ENCODE peak calls at places on chromosome 3, in six cellular contexts. One of them, this sample, is unnamed.

GRCh38 chr3:39025222-39025970 is 26.3 kb downstream of the SCN11A start:
- DNase-seq in LoVo: no peak
- DNase-seq in psoas muscle: no peak
- DNase-seq in stimulated activated CD8-positive, alpha-beta memory T cell treated with anti-CD3 and anti-CD28 coated beads, Interleukin-7, amount 100 ng/mL, for 1 hour: no peak
- DNase-seq in GM12865: no peak
- DNase-seq in amygdala: no peak
- DNase-seq in this sample: no peak

GRCh38 chr3:124882749-124883148 is 4.4 kb downstream of the ITGB5 start:
- DNase-seq in LoVo: no peak
- DNase-seq in psoas muscle: no peak
- DNase-seq in stimulated activated CD8-positive, alpha-beta memory T cell treated with anti-CD3 and anti-CD28 coated beads, Interleukin-7, amount 100 ng/mL, for 1 hour: no peak
- DNase-seq in GM12865: no peak
- DNase-seq in amygdala: no peak
- DNase-seq in this sample: no peak

GRCh38 chr3:136778865-136779264 is 26.7 kb upstream of the STAG1 start:
- DNase-seq in LoVo: no peak
- DNase-seq in psoas muscle: no peak
- DNase-seq in stimulated activated CD8-positive, alpha-beta memory T cell treated with anti-CD3 and anti-CD28 coated beads, Interleukin-7, amount 100 ng/mL, for 1 hour: no peak
- DNase-seq in GM12865: no peak
- DNase-seq in amygdala: no peak
- DNase-seq in this sample: peak

GRCh38 chr3:69273895-69274294 is 112.0 kb downstream of the FRMD4B start:
- DNase-seq in LoVo: no peak
- DNase-seq in psoas muscle: no peak
- DNase-seq in stimulated activated CD8-positive, alpha-beta memory T cell treated with anti-CD3 and anti-CD28 coated beads, Interleukin-7, amount 100 ng/mL, for 1 hour: no peak
- DNase-seq in GM12865: no peak
- DNase-seq in amygdala: no peak
- DNase-seq in this sample: no peak

GRCh38 chr3:13621381-13622221 is 72.7 kb downstream of the FBLN2 start:
- DNase-seq in LoVo: no peak
- DNase-seq in psoas muscle: peak
- DNase-seq in stimulated activated CD8-positive, alpha-beta memory T cell treated with anti-CD3 and anti-CD28 coated beads, Interleukin-7, amount 100 ng/mL, for 1 hour: peak
- DNase-seq in GM12865: no peak
- DNase-seq in amygdala: no peak
- DNase-seq in this sample: no peak

GRCh38 chr3:13879946-13880810 is at the start of gene WNT7A:
- DNase-seq in LoVo: no peak
- DNase-seq in psoas muscle: no peak
- DNase-seq in stimulated activated CD8-positive, alpha-beta memory T cell treated with anti-CD3 and anti-CD28 coated beads, Interleukin-7, amount 100 ng/mL, for 1 hour: no peak
- DNase-seq in GM12865: no peak
- DNase-seq in amygdala: no peak
- DNase-seq in this sample: peak

GRCh38 chr3:31235062-31235704 is 297.5 kb upstream of the STT3B start:
- DNase-seq in LoVo: no peak
- DNase-seq in psoas muscle: no peak
- DNase-seq in stimulated activated CD8-positive, alpha-beta memory T cell treated with anti-CD3 and anti-CD28 coated beads, Interleukin-7, amount 100 ng/mL, for 1 hour: no peak
- DNase-seq in GM12865: no peak
- DNase-seq in amygdala: no peak
- DNase-seq in this sample: no peak

GRCh38 chr3:159852821-159853505 is 135.7 kb upstream of the IL12A start:
- DNase-seq in LoVo: no peak
- DNase-seq in psoas muscle: peak
- DNase-seq in stimulated activated CD8-positive, alpha-beta memory T cell treated with anti-CD3 and anti-CD28 coated beads, Interleukin-7, amount 100 ng/mL, for 1 hour: no peak
- DNase-seq in GM12865: no peak
- DNase-seq in amygdala: no peak
- DNase-seq in this sample: peak

GRCh38 chr3:183824761-183825379 is 507 bp downstream of the MAP6D1 start:
- DNase-seq in LoVo: no peak
- DNase-seq in psoas muscle: no peak
- DNase-seq in stimulated activated CD8-positive, alpha-beta memory T cell treated with anti-CD3 and anti-CD28 coated beads, Interleukin-7, amount 100 ng/mL, for 1 hour: no peak
- DNase-seq in GM12865: no peak
- DNase-seq in amygdala: no peak
- DNase-seq in this sample: peak

GRCh38 chr3:39203862-39204261 is 11.5 kb upstream of the XIRP1 start:
- DNase-seq in LoVo: no peak
- DNase-seq in psoas muscle: no peak
- DNase-seq in stimulated activated CD8-positive, alpha-beta memory T cell treated with anti-CD3 and anti-CD28 coated beads, Interleukin-7, amount 100 ng/mL, for 1 hour: no peak
- DNase-seq in GM12865: no peak
- DNase-seq in amygdala: no peak
- DNase-seq in this sample: no peak

GRCh38 chr3:62718515-62719320 is 156.5 kb downstream of the CADPS start:
- DNase-seq in LoVo: no peak
- DNase-seq in psoas muscle: no peak
- DNase-seq in stimulated activated CD8-positive, alpha-beta memory T cell treated with anti-CD3 and anti-CD28 coated beads, Interleukin-7, amount 100 ng/mL, for 1 hour: no peak
- DNase-seq in GM12865: no peak
- DNase-seq in amygdala: no peak
- DNase-seq in this sample: no peak

GRCh38 chr3:195178124-195178910 is 92.6 kb downstream of the XXYLT1 start:
- DNase-seq in LoVo: no peak
- DNase-seq in psoas muscle: peak
- DNase-seq in stimulated activated CD8-positive, alpha-beta memory T cell treated with anti-CD3 and anti-CD28 coated beads, Interleukin-7, amount 100 ng/mL, for 1 hour: no peak
- DNase-seq in GM12865: no peak
- DNase-seq in amygdala: no peak
- DNase-seq in this sample: no peak

GRCh38 chr3:77859131-77859530 is 819.2 kb downstream of the ROBO2 start:
- DNase-seq in LoVo: no peak
- DNase-seq in psoas muscle: no peak
- DNase-seq in stimulated activated CD8-positive, alpha-beta memory T cell treated with anti-CD3 and anti-CD28 coated beads, Interleukin-7, amount 100 ng/mL, for 1 hour: no peak
- DNase-seq in GM12865: no peak
- DNase-seq in amygdala: no peak
- DNase-seq in this sample: no peak

GRCh38 chr3:23356923-23357322 is 153.8 kb downstream of the UBE2E2 start:
- DNase-seq in LoVo: no peak
- DNase-seq in psoas muscle: no peak
- DNase-seq in stimulated activated CD8-positive, alpha-beta memory T cell treated with anti-CD3 and anti-CD28 coated beads, Interleukin-7, amount 100 ng/mL, for 1 hour: no peak
- DNase-seq in GM12865: no peak
- DNase-seq in amygdala: no peak
- DNase-seq in this sample: no peak

GRCh38 chr3:196660381-196661166 is 21.1 kb downstream of the NRROS start:
- DNase-seq in LoVo: no peak
- DNase-seq in psoas muscle: no peak
- DNase-seq in stimulated activated CD8-positive, alpha-beta memory T cell treated with anti-CD3 and anti-CD28 coated beads, Interleukin-7, amount 100 ng/mL, for 1 hour: no peak
- DNase-seq in GM12865: no peak
- DNase-seq in amygdala: no peak
- DNase-seq in this sample: peak

GRCh38 chr3:154584041-154584440 is 154.1 kb upstream of the GPR149 start:
- DNase-seq in LoVo: no peak
- DNase-seq in psoas muscle: no peak
- DNase-seq in stimulated activated CD8-positive, alpha-beta memory T cell treated with anti-CD3 and anti-CD28 coated beads, Interleukin-7, amount 100 ng/mL, for 1 hour: no peak
- DNase-seq in GM12865: no peak
- DNase-seq in amygdala: no peak
- DNase-seq in this sample: no peak

GRCh38 chr3:40566699-40567098 is 41.9 kb downstream of the ZNF621 start:
- DNase-seq in LoVo: no peak
- DNase-seq in psoas muscle: no peak
- DNase-seq in stimulated activated CD8-positive, alpha-beta memory T cell treated with anti-CD3 and anti-CD28 coated beads, Interleukin-7, amount 100 ng/mL, for 1 hour: no peak
- DNase-seq in GM12865: peak
- DNase-seq in amygdala: no peak
- DNase-seq in this sample: no peak

GRCh38 chr3:108184824-108185223 is 37.4 kb downstream of the IFT57 start:
- DNase-seq in LoVo: no peak
- DNase-seq in psoas muscle: no peak
- DNase-seq in stimulated activated CD8-positive, alpha-beta memory T cell treated with anti-CD3 and anti-CD28 coated beads, Interleukin-7, amount 100 ng/mL, for 1 hour: no peak
- DNase-seq in GM12865: no peak
- DNase-seq in amygdala: no peak
- DNase-seq in this sample: no peak

GRCh38 chr3:42660898-42661297 is 7.4 kb downstream of the ZBTB47 start:
- DNase-seq in LoVo: no peak
- DNase-seq in psoas muscle: no peak
- DNase-seq in stimulated activated CD8-positive, alpha-beta memory T cell treated with anti-CD3 and anti-CD28 coated beads, Interleukin-7, amount 100 ng/mL, for 1 hour: no peak
- DNase-seq in GM12865: peak
- DNase-seq in amygdala: no peak
- DNase-seq in this sample: no peak

GRCh38 chr3:84108442-84108971 is 850.3 kb upstream of the CADM2 start:
- DNase-seq in LoVo: peak
- DNase-seq in psoas muscle: no peak
- DNase-seq in stimulated activated CD8-positive, alpha-beta memory T cell treated with anti-CD3 and anti-CD28 coated beads, Interleukin-7, amount 100 ng/mL, for 1 hour: no peak
- DNase-seq in GM12865: no peak
- DNase-seq in amygdala: no peak
- DNase-seq in this sample: no peak

GRCh38 chr3:161171113-161171512 is 50.0 kb upstream of the NMD3 start:
- DNase-seq in LoVo: no peak
- DNase-seq in psoas muscle: peak
- DNase-seq in stimulated activated CD8-positive, alpha-beta memory T cell treated with anti-CD3 and anti-CD28 coated beads, Interleukin-7, amount 100 ng/mL, for 1 hour: no peak
- DNase-seq in GM12865: no peak
- DNase-seq in amygdala: no peak
- DNase-seq in this sample: peak